ENCODE peak calls at places on chromosomes 2 and 18, in six cellular contexts. E is H9, K is neuronal stem cell, X is H1, F is trophoblast cell, D is mesenchymal stem cell. W is an unnamed sample.

GRCh38 chr2:108542071-108542470 is 7.8 kb downstream of the LIMS1 start:
- DNase-seq in E (no peak), K (no peak), X (no peak), F (no peak), D (no peak), W (peak)

GRCh38 chr18:48479531-48479930 is 59.3 kb upstream of the CTIF start:
- DNase-seq in E (no peak), K (no peak), X (no peak), F (no peak), D (no peak), W (no peak)

GRCh38 chr2:6880200-6880733 is 2.7 kb downstream of the RSAD2 start:
- DNase-seq in E (no peak), K (no peak), X (no peak), F (no peak), D (peak), W (no peak)

GRCh38 chr18:31774477-31774785 is 13.8 kb upstream of the SLC25A52 start:
- DNase-seq in E (no peak), K (no peak), X (no peak), F (no peak), D (no peak), W (no peak)

GRCh38 chr2:150133623-150134022 is 353.8 kb downstream of the RND3 start:
- DNase-seq in E (no peak), K (no peak), X (no peak), F (peak), D (peak), W (peak)

GRCh38 chr18:34493566-34494358 is 216.3 kb upstream of the DTNA start:
- DNase-seq in E (peak), K (peak), X (peak), F (no peak), D (peak), W (no peak)

GRCh38 chr2:78070693-78071092 is 548.5 kb upstream of the LRRTM4 start:
- DNase-seq in E (no peak), K (no peak), X (no peak), F (no peak), D (no peak), W (no peak)

GRCh38 chr2:37576831-37577230 is 94.6 kb downstream of the CDC42EP3 start:
- DNase-seq in E (no peak), K (no peak), X (no peak), F (no peak), D (no peak), W (peak)

GRCh38 chr2:106863387-106863786 is 22.6 kb downstream of the ST6GAL2 start:
- DNase-seq in E (no peak), K (no peak), X (no peak), F (no peak), D (no peak), W (no peak)

GRCh38 chr2:230953843-230954242 is 28.8 kb upstream of the GPR55 start:
- DNase-seq in E (no peak), K (no peak), X (no peak), F (no peak), D (no peak), W (no peak)

GRCh38 chr2:218436992-218437391 is 18.1 kb downstream of the VIL1 start:
- DNase-seq in E (no peak), K (no peak), X (no peak), F (no peak), D (no peak), W (no peak)

GRCh38 chr2:145715601-145716000 is 1195.7 kb upstream of the ZEB2 start:
- DNase-seq in E (no peak), K (no peak), X (no peak), F (no peak), D (no peak), W (no peak)

DNA sequence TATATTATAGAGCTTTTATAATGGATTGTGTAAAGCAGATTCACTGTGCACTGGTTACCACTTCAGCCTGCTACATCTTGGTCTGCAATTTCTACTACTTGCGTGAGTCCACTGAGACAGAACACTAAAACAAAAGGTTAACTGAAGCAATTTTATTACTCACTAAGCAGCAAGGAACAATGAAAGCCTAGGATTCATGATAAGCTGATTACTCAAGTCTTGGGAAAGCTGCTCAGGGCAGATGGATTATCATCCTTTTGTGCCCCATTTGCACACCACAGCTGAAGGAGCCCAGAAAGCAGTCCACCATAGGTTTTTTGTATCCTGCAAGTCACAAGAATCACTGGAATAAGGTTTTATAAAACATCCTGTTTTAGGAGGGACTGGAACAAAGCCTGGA is 1215.2 kb upstream of the TMEFF2 start:
- DNase-seq in E (no peak), K (peak), X (no peak), F (no peak), D (no peak), W (no peak)
- H3K14ac ChIP-seq in E (no peak), K (no peak), X (no peak), F (no peak), D (no peak), W (no peak)

GRCh38 chr2:72094701-72095100 is 53.0 kb downstream of the CYP26B1 start:
- DNase-seq in E (no peak), K (no peak), X (no peak), F (no peak), D (no peak), W (no peak)

GRCh38 chr2:72090271-72090720 is 57.4 kb downstream of the CYP26B1 start:
- DNase-seq in E (no peak), K (no peak), X (no peak), F (no peak), D (no peak), W (no peak)

GRCh38 chr2:72090781-72091482 is 56.7 kb downstream of the CYP26B1 start:
- DNase-seq in E (no peak), K (no peak), X (no peak), F (no peak), D (no peak), W (no peak)

GRCh38 chr2:72089537-72089936 is 58.1 kb downstream of the CYP26B1 start:
- DNase-seq in E (no peak), K (no peak), X (no peak), F (no peak), D (no peak), W (no peak)

DNA sequence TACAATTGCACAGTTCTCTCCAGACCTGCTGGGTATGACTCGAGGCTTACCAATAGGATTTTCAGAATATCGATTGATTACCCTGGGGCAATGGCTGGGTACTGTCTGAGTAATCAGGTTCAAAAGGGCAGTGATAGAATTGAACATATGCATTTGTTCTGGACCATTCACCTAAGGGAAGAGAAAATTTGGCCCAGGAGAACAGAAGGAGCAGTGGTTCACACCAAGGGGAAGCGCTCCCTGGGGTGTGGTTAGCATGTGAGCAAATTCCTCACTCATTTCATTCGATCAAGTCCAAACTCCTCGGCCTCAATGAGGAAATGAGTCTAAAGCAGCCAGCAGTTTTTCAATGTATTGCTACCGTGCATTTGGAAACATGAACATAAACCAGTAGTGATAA is 55.6 kb downstream of the CYP26B1 start:
- DNase-seq in E (no peak), K (no peak), X (no peak), F (no peak), D (no peak), W (no peak)
- H3K23ac ChIP-seq in E (no peak), K (no peak), X (no peak), F (no peak), D (no peak), W (no peak)

GRCh38 chr2:121955313-121956211 is 200.1 kb downstream of the TSN start:
- DNase-seq in E (no peak), K (no peak), X (no peak), F (no peak), D (no peak), W (no peak)

GRCh38 chr2:121961761-121962160 is 206.3 kb downstream of the TSN start:
- DNase-seq in E (no peak), K (no peak), X (no peak), F (no peak), D (no peak), W (no peak)

GRCh38 chr2:121965666-121966065 is 210.2 kb downstream of the TSN start:
- DNase-seq in E (no peak), K (no peak), X (no peak), F (no peak), D (no peak), W (no peak)

DNA sequence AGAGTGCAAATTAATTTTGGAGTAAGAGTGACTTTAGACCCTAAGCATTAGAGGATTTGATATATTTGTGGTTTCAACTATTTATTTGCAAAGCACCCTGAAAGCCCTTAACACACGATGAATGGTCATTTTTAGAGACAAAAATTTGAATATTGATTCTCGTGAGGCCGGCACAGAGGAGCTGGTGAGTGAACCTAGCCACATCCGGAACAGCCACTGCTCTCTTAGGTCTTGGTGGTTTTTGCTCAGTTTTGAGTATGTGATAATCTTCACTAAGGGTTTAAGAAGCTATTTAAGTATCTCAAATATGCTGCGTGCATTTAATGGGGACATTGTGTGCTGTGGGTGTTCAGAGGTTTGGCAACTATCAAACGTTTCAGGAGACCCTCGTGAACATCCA is 204.8 kb downstream of the TSN start:
- DNase-seq in E (no peak), K (no peak), X (no peak), F (no peak), D (no peak), W (no peak)
- H3K14ac ChIP-seq in E (no peak), K (no peak), X (no peak), F (no peak), D (no peak), W (no peak)

GRCh38 chr2:142944264-142944663 is 66.8 kb downstream of the KYNU start:
- DNase-seq in E (no peak), K (no peak), X (no peak), F (peak), D (peak), W (peak)
- H3K23ac ChIP-seq in E (no peak), K (no peak), X (no peak), F (no peak), D (no peak), W (no peak)

GRCh38 chr2:135246856-135247255 is 194.8 kb downstream of the RAB3GAP1 start:
- DNase-seq in E (no peak), K (no peak), X (no peak), F (no peak), D (no peak), W (no peak)
- H3K14ac ChIP-seq in E (no peak), K (no peak), X (no peak), F (no peak), D (no peak), W (no peak)

GRCh38 chr18:23181547-23181946 is 46.3 kb downstream of the CABLES1 start:
- DNase-seq in E (no peak), K (no peak), X (no peak), F (no peak), D (no peak), W (no peak)

GRCh38 chr18:23178661-23179081 is 43.4 kb downstream of the CABLES1 start:
- DNase-seq in E (no peak), K (no peak), X (no peak), F (no peak), D (no peak), W (no peak)

GRCh38 chr18:23179416-23179815 is 44.1 kb downstream of the CABLES1 start:
- DNase-seq in E (no peak), K (no peak), X (no peak), F (no peak), D (no peak), W (no peak)

GRCh38 chr18:23183356-23184150 is 48.3 kb downstream of the CABLES1 start:
- DNase-seq in E (no peak), K (no peak), X (no peak), F (no peak), D (peak), W (peak)

GRCh38 chr18:23182606-23183005 is 47.3 kb downstream of the CABLES1 start:
- DNase-seq in E (no peak), K (no peak), X (no peak), F (no peak), D (no peak), W (no peak)
- H3K23ac ChIP-seq in E (no peak), K (no peak), X (no peak), F (no peak), D (no peak), W (peak)